ENCODE peak calls at places on chromosomes 3 and 15, in seven cellular contexts. Y is foreskin fibroblast, N is GM23338, U is GM12865, B is ovary, V is tibial artery, S is H7. I is an unnamed sample.

GRCh38 chr3:171696805-171697204 is 113.5 kb downstream of the PLD1 start:
- DNase-seq in U (no peak), N (no peak), B (no peak), Y (no peak), S (no peak), V (no peak), I (no peak)

GRCh38 chr15:31858026-31858425 is 172.3 kb upstream of the CHRNA7 start:
- DNase-seq in N (no peak), Y (no peak), S (no peak), B (no peak), U (no peak), V (no peak), I (no peak)

GRCh38 chr3:15079083-15079482 is 14.0 kb upstream of the MRPS25 start:
- DNase-seq in B (no peak), S (no peak), Y (no peak), V (no peak), U (no peak), N (no peak), I (no peak)

GRCh38 chr15:67025719-67026118 is 39.7 kb upstream of the SMAD3 start:
- DNase-seq in Y (peak), S (no peak), U (no peak), V (peak), N (no peak), B (peak), I (no peak)

GRCh38 chr3:107938128-107938527 is 152.7 kb downstream of the CD47 start:
- DNase-seq in N (peak), Y (no peak), V (no peak), U (peak), B (no peak), S (peak), I (no peak)

GRCh38 chr3:40432793-40433192 is 24.3 kb upstream of the RPL14 start:
- DNase-seq in N (no peak), S (no peak), Y (no peak), B (no peak), V (no peak), U (no peak), I (no peak)

GRCh38 chr15:88476635-88477038 is 9.1 kb downstream of the MRPS11 start:
- DNase-seq in B (peak), V (no peak), S (peak), U (peak), N (peak), Y (peak), I (no peak)

GRCh38 chr3:4734454-4734853 is 241.3 kb downstream of the ITPR1 start:
- DNase-seq in S (no peak), U (no peak), B (no peak), N (no peak), Y (no peak), V (no peak), I (no peak)

GRCh38 chr3:170220871-170221270 is 1.4 kb upstream of the PRKCI start:
- DNase-seq in V (no peak), B (no peak), S (no peak), U (no peak), N (no peak), Y (no peak), I (no peak)

GRCh38 chr3:196988241-196989029 is 19.8 kb upstream of the PIGZ start:
- DNase-seq in B (no peak), S (peak), Y (no peak), U (no peak), V (no peak), N (peak), I (no peak)

GRCh38 chr3:191070201-191070600 is 128.8 kb upstream of the OSTN start:
- DNase-seq in N (no peak), S (no peak), U (no peak), B (no peak), V (no peak), Y (peak), I (no peak)

GRCh38 chr15:42929449-42929848 is 8.9 kb upstream of the TTBK2 start:
- DNase-seq in B (no peak), V (no peak), N (no peak), Y (no peak), S (no peak), U (no peak), I (no peak)

GRCh38 chr3:111260878-111261277 is 189.3 kb downstream of the NECTIN3 start:
- DNase-seq in B (no peak), N (no peak), U (no peak), V (no peak), S (no peak), Y (no peak), I (no peak)

GRCh38 chr3:10274601-10275000 is 18.1 kb downstream of the GHRL start:
- DNase-seq in B (no peak), S (no peak), U (no peak), Y (no peak), V (no peak), N (no peak), I (no peak)

GRCh38 chr3:178181784-178182183 is 354.5 kb upstream of the KCNMB2 start:
- DNase-seq in U (no peak), Y (no peak), N (no peak), V (no peak), S (no peak), B (no peak), I (no peak)

GRCh38 chr3:117455782-117456181 is 746.2 kb downstream of the TUSC7 start:
- DNase-seq in Y (no peak), N (no peak), S (no peak), V (no peak), B (no peak), U (no peak), I (no peak)

GRCh38 chr3:89000886-89001285 is 106.5 kb upstream of the EPHA3 start:
- DNase-seq in V (no peak), S (no peak), U (no peak), B (no peak), Y (no peak), N (no peak), I (no peak)

GRCh38 chr3:128922804-128923459 is 43.5 kb downstream of the ACAD9 start:
- DNase-seq in S (no peak), U (no peak), N (no peak), Y (no peak), V (no peak), B (no peak), I (no peak)

GRCh38 chr15:38651328-38652038 is 86.9 kb upstream of the RASGRP1 start:
- DNase-seq in V (no peak), S (no peak), B (no peak), N (peak), U (peak), Y (no peak), I (no peak)

GRCh38 chr3:127157181-127157828 is 35.6 kb upstream of the PRR23E start:
- DNase-seq in N (no peak), V (no peak), Y (no peak), B (no peak), U (no peak), S (no peak), I (no peak)

GRCh38 chr3:174125267-174125844 is 727.8 kb downstream of the NLGN1 start:
- DNase-seq in V (no peak), Y (peak), S (peak), U (no peak), B (no peak), N (peak), I (no peak)

GRCh38 chr15:51255533-51255932 is 82.9 kb downstream of the CYP19A1 start:
- DNase-seq in V (no peak), Y (no peak), N (no peak), S (no peak), U (no peak), B (no peak), I (no peak)

GRCh38 chr15:96332854-96333193 is 2.3 kb downstream of the NR2F2 start:
- DNase-seq in V (no peak), S (no peak), B (no peak), N (no peak), Y (no peak), U (no peak), I (no peak)

GRCh38 chr15:98981851-98982722 is 25.5 kb downstream of the PGPEP1L start:
- DNase-seq in S (no peak), N (no peak), Y (no peak), U (peak), B (no peak), V (no peak), I (peak)

GRCh38 chr3:183498634-183499033 is 56.9 kb downstream of the KLHL6 start:
- DNase-seq in B (no peak), V (no peak), U (no peak), S (no peak), N (no peak), Y (no peak), I (no peak)

GRCh38 chr3:187473778-187474406 is 105.7 kb downstream of the RTP4 start:
- DNase-seq in S (no peak), N (peak), B (no peak), Y (no peak), V (no peak), U (no peak), I (no peak)

GRCh38 chr3:46877671-46878125 is at the start of gene PTH1R:
- DNase-seq in S (no peak), V (no peak), B (no peak), Y (no peak), N (no peak), U (no peak), I (no peak)

GRCh38 chr3:104939196-104939595 is 427.5 kb upstream of the ALCAM start:
- DNase-seq in N (no peak), V (no peak), U (no peak), Y (no peak), S (no peak), B (no peak), I (no peak)

GRCh38 chr3:73134034-73134433 is 72.6 kb downstream of the EBLN2 start:
- DNase-seq in V (no peak), Y (no peak), U (no peak), B (no peak), S (no peak), N (no peak), I (no peak)

GRCh38 chr15:91075761-91076160 is 24.3 kb upstream of the SV2B start:
- DNase-seq in V (no peak), Y (no peak), S (no peak), N (no peak), B (no peak), U (no peak), I (no peak)

GRCh38 chr3:65596511-65597224 is 442.1 kb downstream of the MAGI1 start:
- DNase-seq in Y (no peak), B (no peak), N (no peak), U (no peak), V (no peak), S (peak), I (no peak)

GRCh38 chr15:49467782-49468181 is 44.7 kb downstream of the FGF7 start:
- DNase-seq in B (no peak), V (no peak), N (no peak), U (no peak), Y (no peak), S (no peak), I (no peak)

GRCh38 chr3:82633319-82633718 is 871.9 kb upstream of the GBE1 start:
- DNase-seq in S (peak), V (no peak), N (peak), U (no peak), Y (no peak), B (no peak), I (no peak)

GRCh38 chr15:34314491-34314890 is 23.1 kb downstream of the SLC12A6 start:
- DNase-seq in N (no peak), V (no peak), Y (no peak), B (no peak), U (no peak), S (no peak), I (no peak)

GRCh38 chr3:46380471-46381215 is 9.9 kb downstream of the CCR5 start:
- DNase-seq in N (no peak), U (no peak), Y (no peak), S (no peak), V (no peak), B (no peak), I (no peak)

GRCh38 chr15:60932051-60932915 is 296.8 kb downstream of the RORA start:
- DNase-seq in Y (peak), N (peak), V (peak), U (peak), S (no peak), B (no peak), I (no peak)

GRCh38 chr15:56817690-56818089 is 84.4 kb upstream of the ZNF280D start:
- DNase-seq in V (no peak), S (no peak), B (no peak), N (no peak), U (no peak), Y (no peak), I (no peak)
- H3K4me3 ChIP-seq in V (no peak), S (no peak), B (no peak), N (no peak), U (no peak), Y (no peak), I (no peak)

DNA sequence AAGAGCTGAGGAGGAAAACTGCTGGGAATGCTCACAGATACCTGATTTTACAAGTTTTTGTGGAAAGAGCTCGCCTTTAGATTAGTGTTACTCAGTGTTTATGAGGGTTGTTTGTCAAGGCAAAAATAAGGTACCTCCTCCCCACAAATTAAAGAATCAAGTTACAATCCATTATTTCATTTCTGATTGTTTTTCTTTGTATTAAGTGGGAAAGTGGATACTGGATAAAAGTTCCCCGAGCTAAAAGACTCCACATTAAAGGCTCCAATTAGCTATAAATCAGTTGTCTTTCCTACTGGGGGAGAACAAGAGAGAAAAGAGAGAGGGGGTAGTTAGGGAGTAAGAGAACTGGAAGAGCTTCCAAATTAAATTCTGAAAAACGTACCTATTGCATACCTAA is 1.9 kb downstream of the ALDH1A2 start:
- DNase-seq in N (no peak), Y (no peak), V (no peak), B (no peak), U (no peak), S (no peak), I (no peak)
- H3K4me3 ChIP-seq in N (no peak), Y (no peak), V (no peak), B (peak), U (no peak), S (no peak), I (no peak)

DNA sequence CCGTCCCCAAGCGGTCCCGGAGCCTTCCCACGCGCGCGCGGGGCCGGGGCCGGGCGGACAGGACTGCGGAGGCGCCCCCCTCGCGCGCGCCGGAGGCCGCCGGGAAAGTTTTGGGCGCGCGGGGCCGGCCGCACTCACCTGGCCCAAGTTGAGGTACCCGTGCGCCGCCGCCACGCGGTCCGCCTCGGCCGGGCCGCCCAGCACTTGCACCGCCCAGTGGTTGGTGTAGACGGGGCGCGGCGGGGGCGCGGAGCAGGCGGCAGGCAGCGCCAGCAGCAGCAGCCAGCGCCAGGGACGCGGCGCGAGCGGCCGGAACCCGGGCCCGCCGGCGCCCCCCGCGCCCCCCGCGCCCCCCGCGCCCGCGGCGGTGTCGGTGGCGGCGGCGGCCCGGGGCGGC is 273 bp downstream of the PCSK6 start:
- DNase-seq in B (peak), Y (no peak), V (no peak), N (peak), U (peak), S (peak), I (no peak)
- H3K4me3 ChIP-seq in B (peak), Y (no peak), V (peak), N (no peak), U (no peak), S (peak), I (no peak)

DNA sequence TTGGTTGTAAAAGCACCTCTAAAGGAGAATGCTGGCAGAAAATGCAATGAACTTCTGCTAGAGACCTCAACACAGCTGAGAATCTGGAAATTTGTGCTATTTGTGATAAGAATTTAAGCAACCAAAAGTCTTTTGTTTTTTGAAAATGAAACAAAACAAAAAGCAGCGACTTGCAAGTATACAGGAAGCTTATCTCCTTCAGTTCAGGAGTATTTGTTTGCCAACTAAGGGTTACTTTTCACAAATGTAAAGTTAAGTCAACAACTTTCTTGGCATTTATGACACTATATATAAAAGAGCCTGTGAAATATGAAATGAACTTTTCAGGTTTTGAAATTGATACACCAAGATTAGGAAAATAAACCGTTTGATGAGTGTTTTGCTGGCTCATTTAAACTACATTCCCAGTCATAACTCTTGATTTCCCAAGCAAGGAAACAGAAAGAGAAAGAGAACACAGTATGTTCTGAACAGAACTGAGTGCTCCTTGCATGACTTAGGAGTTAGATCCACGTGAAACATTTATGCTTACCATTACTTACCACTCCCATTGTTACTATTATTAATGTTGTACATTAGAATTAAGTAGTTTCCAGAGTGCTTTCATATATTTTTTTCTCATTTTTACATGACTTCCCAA is 92.3 kb upstream of the COL8A1 start:
- DNase-seq in Y (no peak), U (no peak), S (no peak), V (no peak), N (no peak), B (no peak), I (no peak)
- H3K4me3 ChIP-seq in Y (no peak), U (peak), S (no peak), V (peak), N (no peak), B (no peak), I (peak)

I was measured in GM06990.